ENCODE peak calls at places on chromosome 20, in four cellular contexts. M is A549, S is GM12878, O is upper lobe of left lung. F is an unnamed sample.

GRCh38 chr20:62752671-62753501 is 43.4 kb upstream of the MRGBP start:
- ATAC-seq in M (no peak), S (no peak), O (no peak), F (peak; percentile 52)

GRCh38 chr20:10828221-10828620 is 154.4 kb upstream of the JAG1 start:
- ATAC-seq in M (no peak), S (no peak), O (no peak), F (no peak)

GRCh38 chr20:61520076-61520639 is 268.1 kb downstream of the CDH4 start:
- ATAC-seq in M (no peak), S (no peak), O (no peak), F (no peak)

GRCh38 chr20:58614984-58615760 is 35.9 kb upstream of the STX16 start:
- ATAC-seq in M (no peak), S (no peak), O (no peak), F (no peak)

GRCh38 chr20:32485770-32486248 is 99.3 kb downstream of the NOL4L start:
- ATAC-seq in M (no peak), S (no peak), O (no peak), F (no peak)

GRCh38 chr20:29326376-29327070 is 1930.9 kb upstream of the DEFB115 start:
- ATAC-seq in M (peak; percentile 25), S (no peak), O (peak; percentile 91), F (peak; percentile 63)

GRCh38 chr20:59006167-59006863 is 739 bp downstream of the CTSZ start:
- ATAC-seq in M (peak; percentile 10), S (peak; percentile 5), O (no peak), F (no peak)

GRCh38 chr20:32516985-32517873 is 67.9 kb downstream of the NOL4L start:
- ATAC-seq in M (no peak), S (no peak), O (peak; percentile 11), F (peak; percentile 27)

GRCh38 chr20:10306440-10307358 is 88.1 kb downstream of the SNAP25 start:
- ATAC-seq in M (no peak), S (no peak), O (no peak), F (no peak)

GRCh38 chr20:40103420-40103819 is 585.6 kb downstream of the MAFB start:
- ATAC-seq in M (no peak), S (no peak), O (no peak), F (no peak)

GRCh38 chr20:62694868-62695267 is 13.8 kb upstream of the NTSR1 start:
- ATAC-seq in M (no peak), S (no peak), O (no peak), F (no peak)

GRCh38 chr20:34954905-34955231 is 738 bp downstream of the GSS start:
- ATAC-seq in M (peak; percentile 5), S (no peak), O (no peak), F (no peak)

GRCh38 chr20:32007787-32008616 is 2.2 kb upstream of the CCM2L start:
- ATAC-seq in M (no peak), S (no peak), O (peak; percentile 79), F (peak; percentile 86)

GRCh38 chr20:61660559-61660958 is 405.1 kb downstream of the TAF4 start:
- ATAC-seq in M (no peak), S (no peak), O (no peak), F (no peak)

GRCh38 chr20:39800548-39800947 is 838.4 kb downstream of the DHX35 start:
- ATAC-seq in M (peak; percentile 50), S (peak; percentile 81), O (no peak), F (peak; percentile 64)

GRCh38 chr20:60959971-60960370 is 292.1 kb upstream of the CDH4 start:
- ATAC-seq in M (no peak), S (no peak), O (no peak), F (no peak)

GRCh38 chr20:35333606-35334005 is 41.4 kb upstream of the FAM83C start:
- ATAC-seq in M (no peak), S (no peak), O (no peak), F (no peak)

GRCh38 chr20:46056970-46057855 is 28.2 kb downstream of the SLC12A5 start:
- ATAC-seq in M (no peak), S (no peak), O (no peak), F (peak; percentile 48)

GRCh38 chr20:63859166-63859699 is 2.1 kb upstream of the ABHD16B start:
- ATAC-seq in M (no peak), S (no peak), O (no peak), F (no peak)

GRCh38 chr20:63858393-63859165 is 2.7 kb upstream of the ABHD16B start:
- ATAC-seq in M (peak; percentile 2), S (peak; percentile 3), O (peak; percentile 24), F (peak; percentile 20)

GRCh38 chr20:63861365-63861934 is at the start of gene ABHD16B:
- ATAC-seq in M (no peak), S (no peak), O (no peak), F (no peak)

GRCh38 chr20:63861981-63862901 is 943 bp downstream of the ABHD16B start:
- ATAC-seq in M (no peak), S (no peak), O (no peak), F (no peak)

DNA sequence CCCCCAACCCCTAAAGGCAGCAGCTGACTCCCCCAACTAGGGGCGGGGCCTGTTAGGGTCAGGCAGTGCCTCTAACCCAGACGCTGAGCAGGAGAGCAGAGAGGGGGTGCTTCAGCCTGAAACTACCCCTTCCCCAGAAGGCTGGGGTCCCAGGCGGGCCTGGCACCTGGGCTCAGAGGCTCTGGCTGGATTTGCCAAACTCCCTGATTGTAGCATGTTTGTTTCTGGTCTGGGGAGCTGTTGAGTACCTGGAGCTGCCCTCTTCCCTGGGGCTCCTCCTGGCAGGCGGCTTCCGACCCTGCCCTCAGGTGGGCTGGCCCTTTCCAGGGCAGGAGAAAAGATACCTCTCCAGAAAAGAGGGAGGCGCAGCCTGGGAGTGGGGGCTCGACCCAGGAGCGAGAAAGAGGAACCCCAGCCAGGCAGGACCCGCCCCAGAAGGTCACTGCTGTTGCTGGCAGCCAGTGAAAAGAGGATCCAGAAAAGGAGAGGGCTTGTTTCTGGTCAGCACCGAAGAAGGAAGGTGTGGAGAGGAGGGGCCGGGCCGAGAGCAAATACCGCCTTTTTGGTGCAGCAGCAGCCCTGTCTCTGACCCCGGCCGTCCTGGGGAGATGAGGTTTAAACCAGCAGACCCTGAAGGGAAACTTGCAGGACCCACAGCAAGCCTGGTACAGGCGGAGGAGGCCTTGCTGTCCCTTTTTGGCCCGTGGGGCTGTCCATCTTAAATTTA is 810 bp upstream of the ABHD16B start:
- ATAC-seq in M (no peak), S (no peak), O (no peak), F (no peak)
- TF ChIP-seq EP300 in M (no peak), S (no peak), O (no peak), F (no peak)

DNA sequence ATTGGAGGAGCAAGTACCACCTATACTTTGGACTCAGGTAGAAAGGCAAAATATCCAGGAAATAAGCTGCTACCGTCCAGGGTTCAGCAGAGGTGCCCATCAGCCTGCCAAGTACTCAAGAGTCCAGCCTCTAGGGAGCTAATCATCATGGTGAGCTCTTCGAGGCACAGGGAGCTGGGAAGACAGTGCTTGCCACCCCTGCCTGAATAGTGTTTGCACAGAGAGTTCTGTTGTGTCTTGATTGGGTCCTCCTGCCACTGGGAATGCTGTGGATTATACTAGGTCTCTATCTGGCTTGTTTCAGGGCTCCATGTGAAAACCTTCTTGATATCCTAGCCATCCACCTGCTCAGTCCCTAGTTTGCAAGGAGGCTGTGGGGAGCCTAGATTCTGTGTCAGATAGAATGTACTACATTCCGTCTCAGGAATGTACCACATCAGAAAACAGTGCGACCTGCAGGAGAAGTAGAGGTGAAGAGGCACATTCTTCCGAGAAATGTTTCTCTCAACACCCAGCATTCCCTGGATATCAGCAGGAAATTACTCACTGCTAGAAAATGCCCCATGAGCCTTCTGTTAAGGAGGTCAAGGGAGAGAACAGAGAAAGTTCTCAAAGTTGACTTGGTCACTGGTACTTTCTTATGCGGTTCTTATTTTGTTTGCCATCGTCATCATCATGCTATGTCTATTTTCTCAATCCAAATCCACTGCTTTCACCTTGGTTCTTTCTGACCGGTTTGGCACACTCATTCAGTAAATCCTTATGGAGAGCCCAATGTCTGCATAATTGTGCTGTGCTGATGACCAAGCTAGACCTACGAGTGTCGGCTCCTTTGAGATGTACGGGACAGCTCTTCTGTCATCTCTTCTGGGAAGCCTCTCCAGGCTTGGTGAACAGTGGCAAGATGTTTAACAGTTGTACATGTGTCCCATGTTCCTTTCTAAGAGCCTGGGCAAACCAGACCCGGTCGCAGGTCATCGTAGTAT is 30.7 kb downstream of the PTPN1 start:
- ATAC-seq in M (peak; percentile 70), S (peak; percentile 18), O (peak; percentile 87), F (peak; percentile 78)
- TF ChIP-seq EP300 in M (no peak), S (no peak), O (peak; percentile 92), F (no peak)

DNA sequence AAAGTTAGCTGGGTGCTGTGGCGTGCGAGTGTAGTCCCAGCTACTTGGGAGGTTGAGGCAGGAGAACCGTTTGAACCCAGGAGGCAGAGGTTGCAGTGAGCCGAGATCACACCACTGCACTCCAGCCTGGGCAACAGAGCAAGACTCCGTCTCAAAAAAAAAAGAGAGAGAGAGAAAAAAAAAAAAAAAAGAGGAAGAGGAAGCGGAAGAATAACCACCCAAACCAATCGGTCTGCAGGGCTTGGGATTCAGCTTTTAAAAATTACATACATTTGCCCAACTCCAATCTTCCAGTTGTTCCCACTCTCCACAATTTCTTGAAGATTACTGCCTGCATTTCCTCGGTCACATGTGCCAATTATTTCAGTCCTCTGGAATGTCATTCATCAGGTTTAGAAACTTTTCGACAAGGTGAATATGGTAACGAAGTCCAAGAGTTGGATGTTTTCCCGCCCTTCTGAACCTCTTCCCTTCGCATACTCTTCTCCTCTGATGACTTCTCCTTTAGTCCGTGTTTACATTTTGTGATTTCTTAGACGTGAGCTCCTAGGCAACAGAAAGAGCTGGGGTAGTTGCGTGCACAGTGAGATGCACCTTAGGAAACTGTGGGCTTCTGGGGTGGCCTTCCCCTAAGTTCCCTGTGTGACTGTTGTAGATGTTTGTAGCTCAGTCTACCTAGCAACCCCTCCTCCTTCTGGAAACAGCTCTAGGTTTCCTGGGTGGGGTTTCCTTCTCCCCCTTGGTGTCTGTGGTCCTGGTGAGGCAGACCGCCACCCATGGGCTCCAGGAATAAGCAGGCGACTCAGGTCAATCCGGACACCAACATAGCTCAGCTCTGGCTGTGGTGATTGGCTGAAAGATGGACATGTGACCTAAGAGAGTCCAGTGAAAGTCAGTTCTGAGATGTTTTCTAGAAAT is 63.0 kb upstream of the NCOA3 start:
- ATAC-seq in M (no peak), S (peak; percentile 75), O (peak; percentile 90), F (no peak)
- TF ChIP-seq EP300 in M (no peak), S (peak; percentile 78), O (no peak), F (no peak)

DNA sequence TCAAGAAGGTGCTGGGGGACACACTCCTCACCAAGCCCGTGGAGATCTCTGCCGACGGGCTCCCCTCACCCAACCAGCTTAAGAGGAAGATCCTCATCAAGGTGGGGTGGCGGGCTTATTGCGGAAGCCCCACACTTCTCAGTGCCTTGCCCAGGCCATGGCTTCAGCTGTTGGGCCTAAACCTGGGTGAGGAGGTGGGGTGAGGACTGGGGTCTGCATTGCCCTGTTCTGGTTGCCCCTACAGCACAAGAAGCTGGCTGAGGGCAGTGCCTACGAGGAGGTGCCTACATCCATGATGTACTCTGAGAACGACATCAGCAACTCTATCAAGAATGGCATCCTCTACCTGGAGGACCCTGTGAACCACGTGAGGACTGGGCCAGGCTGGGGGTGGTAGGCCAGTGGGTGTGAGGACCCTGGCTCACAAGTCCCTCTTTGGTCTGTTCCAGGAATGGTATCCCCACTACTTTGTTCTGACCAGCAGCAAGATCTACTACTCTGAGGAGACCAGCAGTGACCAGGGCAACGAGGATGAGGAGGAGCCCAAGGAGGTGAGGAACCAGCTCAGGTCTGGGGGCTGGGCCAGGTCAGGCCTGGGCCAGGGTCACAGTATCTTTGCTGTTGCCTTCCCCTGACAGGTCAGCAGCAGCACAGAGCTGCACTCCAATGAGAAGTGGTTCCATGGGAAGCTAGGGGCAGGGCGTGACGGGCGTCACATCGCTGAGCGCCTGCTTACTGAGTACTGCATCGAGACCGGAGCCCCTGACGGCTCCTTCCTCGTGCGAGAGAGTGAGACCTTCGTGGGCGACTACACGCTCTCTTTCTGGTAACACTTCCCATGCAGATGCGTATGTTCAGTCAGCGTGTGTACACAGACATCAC is 27.9 kb downstream of the PLCG1 start:
- ATAC-seq in M (no peak), S (no peak), O (no peak), F (no peak)
- TF ChIP-seq EP300 in M (no peak), S (no peak), O (no peak), F (no peak)